ENCODE peak calls at places on chromosomes 12 and 14, in four cellular contexts. G, H, T and K are unnamed samples.
A peak's percentile ranks its signal among the peaks of the same experiment; 100 is the strongest.

GRCh38 chr12:53224268-53224896 is 7.6 kb downstream of the RARG start:
- DNase-seq in G (peak; percentile 75), H (peak; percentile 36), T (peak; percentile 50), K (no peak)

GRCh38 chr12:23941780-23942179 is 7.7 kb downstream of the SOX5 start:
- DNase-seq in T (no peak), G (no peak), H (no peak), K (no peak)

GRCh38 chr12:106227641-106228319 is 20.0 kb downstream of the CKAP4 start:
- DNase-seq in H (peak; percentile 63), G (peak; percentile 73), T (peak; percentile 48), K (peak; percentile 61)

GRCh38 chr12:94596596-94596995 is 53.8 kb downstream of the TMCC3 start:
- DNase-seq in T (no peak), H (peak; percentile 45), G (no peak), K (no peak)

GRCh38 chr12:26580619-26581018 is 252.4 kb downstream of the ITPR2 start:
- DNase-seq in H (no peak), G (no peak), T (no peak), K (no peak)

GRCh38 chr12:102067574-102068258 is 5.9 kb upstream of the WASHC3 start:
- DNase-seq in G (no peak), T (no peak), H (no peak), K (no peak)

GRCh38 chr14:25050494-25051170 is 685 bp upstream of the STXBP6 start:
- DNase-seq in H (peak; percentile 62), T (no peak), G (peak; percentile 34), K (no peak)

GRCh38 chr14:69992564-69992963 is 113.3 kb downstream of the SMOC1 start:
- DNase-seq in G (no peak), H (no peak), T (no peak), K (no peak)

GRCh38 chr12:56836800-56837663 is 73.9 kb downstream of the HSD17B6 start:
- DNase-seq in G (no peak), T (peak; percentile 33), H (peak; percentile 71), K (peak; percentile 76)

GRCh38 chr14:77406086-77406485 is 17.2 kb downstream of the NOXRED1 start:
- DNase-seq in G (no peak), H (no peak), T (no peak), K (no peak)

GRCh38 chr12:80837342-80837978 is 100.3 kb downstream of the LIN7A start:
- DNase-seq in T (peak; percentile 53), G (peak; percentile 62), H (peak; percentile 54), K (no peak)

GRCh38 chr14:57009585-57010515 is 199.6 kb upstream of the OTX2 start:
- DNase-seq in H (no peak), G (no peak), T (no peak), K (no peak)

GRCh38 chr12:100565987-100566545 is 7.4 kb upstream of the GAS2L3 start:
- DNase-seq in H (no peak), G (no peak), T (no peak), K (no peak)

GRCh38 chr14:28758253-28758915 is 8.2 kb upstream of the FOXG1 start:
- DNase-seq in G (no peak), T (no peak), H (no peak), K (no peak)

GRCh38 chr14:28759658-28760313 is 6.8 kb upstream of the FOXG1 start:
- DNase-seq in T (no peak), G (no peak), H (no peak), K (no peak)

GRCh38 chr14:28757790-28758189 is 8.8 kb upstream of the FOXG1 start:
- DNase-seq in G (no peak), T (no peak), H (no peak), K (no peak)

GRCh38 chr14:28760431-28760996 is 6.1 kb upstream of the FOXG1 start:
- DNase-seq in H (no peak), T (no peak), G (no peak), K (no peak)

GRCh38 chr14:28759056-28759657 is 7.4 kb upstream of the FOXG1 start:
- DNase-seq in T (no peak), H (no peak), G (no peak), K (no peak)
- H3K4me3 ChIP-seq in T (no peak overlapping the region), H (peak overlapping the region; percentile 73), G (no peak overlapping the region), K (no peak overlapping the region)

DNA sequence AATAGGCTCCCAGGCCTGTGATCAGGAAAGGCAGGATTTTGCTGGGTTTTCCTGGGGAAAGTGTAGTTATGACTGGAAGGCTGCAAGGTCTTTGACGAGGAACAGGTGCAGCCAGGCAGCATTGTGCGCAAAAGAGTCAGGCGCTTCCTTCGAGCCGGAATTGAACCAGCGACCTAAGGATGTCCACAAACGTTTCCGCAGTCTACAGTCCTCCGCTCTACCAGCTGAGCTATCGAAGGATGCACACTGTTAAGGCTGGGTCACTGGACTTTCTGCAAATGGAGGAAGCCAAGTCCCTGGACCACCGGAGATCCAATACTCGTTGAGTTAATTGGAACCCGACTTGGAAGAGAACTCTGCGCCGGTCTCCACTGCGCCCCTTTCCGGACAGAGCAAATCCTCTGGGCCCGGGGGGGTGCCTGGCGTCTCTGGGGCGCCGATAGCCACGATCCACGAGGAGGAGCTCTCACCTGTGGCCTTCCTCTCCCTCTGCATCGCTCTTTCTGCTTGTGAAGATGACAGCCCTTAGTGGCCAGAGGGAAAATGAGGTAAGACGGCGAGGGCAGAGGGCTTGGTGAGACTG is 18.4 kb upstream of the OR6S1 start:
- DNase-seq in G (no peak), H (no peak), T (peak; percentile 33), K (no peak)
- H3K4me2 ChIP-seq in G (no peak overlapping the region), H (no peak overlapping the region), T (no peak overlapping the region), K (no peak overlapping the region)

GRCh38 chr12:77577756-77578155 is 252.9 kb upstream of the NAV3 start:
- DNase-seq in T (no peak), G (no peak), H (no peak), K (no peak)
- H3K4me3 ChIP-seq in T (no peak overlapping the region), G (no peak overlapping the region), H (peak overlapping the region; percentile 61), K (no peak overlapping the region)

DNA sequence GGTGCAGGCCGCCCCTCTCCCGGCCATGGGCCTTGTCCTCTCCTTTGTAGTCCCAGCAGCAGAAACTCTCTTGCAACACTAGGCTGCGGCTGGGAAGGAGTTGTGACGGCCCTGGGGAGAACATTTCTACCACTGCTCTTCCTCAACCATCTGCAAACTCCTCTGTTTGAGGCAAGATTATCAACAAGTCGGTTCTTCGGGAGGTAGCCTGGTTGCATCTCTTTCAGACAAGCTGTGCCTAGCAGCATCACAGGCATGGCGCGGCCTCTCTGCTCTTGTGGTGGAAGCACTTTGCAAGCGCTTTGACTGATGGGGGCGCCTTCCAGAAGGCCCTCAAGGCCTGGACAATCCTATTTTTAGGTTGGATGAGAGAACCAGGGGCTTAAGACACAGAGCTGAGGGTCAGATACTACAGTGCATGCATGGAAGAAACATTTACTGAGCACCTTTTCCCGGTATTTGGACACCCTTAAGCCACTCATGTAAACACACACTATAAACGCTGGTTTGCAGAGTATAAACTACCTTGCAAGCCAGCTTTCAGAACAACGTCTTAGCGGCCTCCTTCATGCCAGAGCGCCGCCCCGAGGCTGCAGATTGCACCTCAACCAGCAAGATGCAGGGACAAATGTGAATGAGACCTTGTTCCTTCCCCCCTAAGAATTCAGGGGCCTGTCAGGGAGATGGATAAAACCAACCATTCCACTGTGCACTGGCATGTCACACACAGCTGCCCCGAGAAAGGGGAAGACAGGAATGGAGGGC is 1.3 kb upstream of the PRIMA1 start:
- DNase-seq in H (no peak), T (no peak), G (no peak), K (no peak)
- H3K4me2 ChIP-seq in H (no peak overlapping the region), T (peak overlapping the region; percentile 90), G (peak overlapping the region; percentile 96), K (peak overlapping the region; percentile 62)

GRCh38 chr14:28936601-28937000 is 170.0 kb downstream of the FOXG1 start:
- DNase-seq in T (no peak), H (no peak), G (no peak), K (no peak)
- H3K4me3 ChIP-seq in T (no peak overlapping the region), H (no peak overlapping the region), G (no peak overlapping the region), K (no peak overlapping the region)

GRCh38 chr12:55034218-55034617 is 14.4 kb downstream of the NEUROD4 start:
- DNase-seq in T (no peak), H (no peak), G (no peak), K (no peak)
- H3K4me2 ChIP-seq in T (no peak overlapping the region), H (no peak overlapping the region), G (no peak overlapping the region), K (no peak overlapping the region)

GRCh38 chr12:121568503-121568902 is 12.3 kb downstream of the KDM2B start:
- DNase-seq in G (no peak), H (no peak), T (no peak), K (no peak)
- H3K4me3 ChIP-seq in G (no peak overlapping the region), H (no peak overlapping the region), T (no peak overlapping the region), K (no peak overlapping the region)

DNA sequence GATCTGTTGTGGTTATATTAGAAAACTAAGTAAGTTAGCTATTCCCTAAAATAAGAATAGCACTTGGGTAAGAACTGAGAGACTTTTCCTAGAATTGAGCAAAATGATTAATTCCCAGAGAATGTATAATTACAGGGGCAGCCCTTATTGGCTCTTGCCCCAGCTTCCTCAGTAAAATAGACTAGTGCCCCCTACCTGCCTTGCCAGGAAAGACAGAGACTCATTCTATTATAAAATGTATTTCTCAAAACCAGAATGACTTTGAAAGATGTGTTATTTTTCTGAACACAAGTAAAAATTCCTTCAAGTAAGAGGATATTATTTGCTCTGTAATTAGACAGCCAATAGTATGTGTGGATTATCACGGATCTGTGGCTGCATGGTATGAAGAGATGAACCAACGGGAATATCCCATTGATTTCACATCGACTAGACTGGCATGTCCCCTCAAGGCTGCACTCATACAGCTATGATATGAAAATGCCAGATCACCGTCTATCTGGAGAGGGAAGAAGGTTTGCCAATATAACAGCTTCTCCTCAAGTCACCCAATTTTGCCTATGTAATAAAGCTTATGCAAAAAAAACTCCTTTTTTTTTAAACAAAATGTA is 7.4 kb upstream of the GLRX5 start:
- DNase-seq in H (peak; percentile 79), G (peak; percentile 70), T (peak; percentile 44), K (no peak)
- H3K4me2 ChIP-seq in H (no peak overlapping the region), G (no peak overlapping the region), T (no peak overlapping the region), K (peak overlapping the region; percentile 49)

DNA sequence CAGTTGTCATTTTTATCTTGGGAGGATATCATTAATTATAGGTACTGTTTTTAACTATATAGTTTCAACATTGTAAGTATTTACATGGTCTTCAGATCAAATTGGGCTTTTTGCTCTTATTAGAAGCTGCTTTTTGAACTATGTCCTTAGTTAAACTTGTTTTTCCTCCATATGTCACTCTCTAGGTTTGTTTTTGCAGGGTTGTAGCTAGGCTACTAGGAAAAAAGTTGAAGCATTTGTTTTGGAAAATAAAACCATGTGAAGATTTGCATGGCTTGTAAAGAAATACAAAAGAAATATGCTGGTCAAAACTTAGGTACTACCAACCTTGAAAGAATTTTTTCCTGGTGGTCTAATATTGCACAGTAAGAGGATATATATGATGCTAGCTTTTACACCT is 3.4 kb downstream of the ARID2 start:
- DNase-seq in H (peak; percentile 23), G (no peak), T (no peak), K (no peak)
- H3K4me3 ChIP-seq in H (peak overlapping the region; percentile 83), G (peak overlapping the region; percentile 14), T (no peak overlapping the region), K (peak overlapping the region; percentile 68)